ENCODE peak calls at places on chromosomes 3 and 15, in seven cellular contexts. H is lower leg skin, D is stomach, Y is cardiac fibroblast, E is heart right ventricle, C is ovary, A is A549. M is an unnamed sample.

GRCh38 chr15:41950505-41950904 is 21.9 kb downstream of the EHD4 start:
- DNase-seq in H (peak; percentile 81), D (no peak), Y (no peak), E (no peak), C (no peak), A (no peak), M (no peak)

GRCh38 chr3:146682176-146682575 is 77.0 kb upstream of the PLSCR5 start:
- DNase-seq in H (no peak), D (no peak), Y (peak; percentile 34), E (no peak), C (no peak), A (no peak), M (no peak)

GRCh38 chr3:143287403-143287802 is 167.8 kb downstream of the CHST2 start:
- DNase-seq in H (no peak), D (no peak), Y (peak; percentile 65), E (no peak), C (no peak), A (no peak), M (no peak)

GRCh38 chr3:196666001-196666867 is 26.7 kb downstream of the NRROS start:
- DNase-seq in H (no peak), D (no peak), Y (peak; percentile 72), E (no peak), C (no peak), A (peak; percentile 62), M (no peak)

GRCh38 chr3:76998555-76998954 is 41.3 kb upstream of the ROBO2 start:
- DNase-seq in H (no peak), D (no peak), Y (no peak), E (no peak), C (no peak), A (no peak), M (no peak)

GRCh38 chr3:110413807-110414748 is 657.5 kb upstream of the NECTIN3 start:
- DNase-seq in H (no peak), D (no peak), Y (peak; percentile 93), E (no peak), C (no peak), A (peak; percentile 12), M (no peak)

GRCh38 chr15:96314508-96314907 is 16.0 kb upstream of the NR2F2 start:
- DNase-seq in H (no peak), D (no peak), Y (no peak), E (no peak), C (no peak), A (no peak), M (no peak)

GRCh38 chr3:152400912-152401311 is 132.2 kb downstream of the MBNL1 start:
- DNase-seq in H (no peak), D (no peak), Y (peak; percentile 77), E (no peak), C (no peak), A (peak; percentile 40), M (no peak)

GRCh38 chr3:72224804-72225509 is 440.0 kb upstream of the PROK2 start:
- DNase-seq in H (no peak), D (no peak), Y (no peak), E (no peak), C (no peak), A (no peak), M (no peak)

DNA sequence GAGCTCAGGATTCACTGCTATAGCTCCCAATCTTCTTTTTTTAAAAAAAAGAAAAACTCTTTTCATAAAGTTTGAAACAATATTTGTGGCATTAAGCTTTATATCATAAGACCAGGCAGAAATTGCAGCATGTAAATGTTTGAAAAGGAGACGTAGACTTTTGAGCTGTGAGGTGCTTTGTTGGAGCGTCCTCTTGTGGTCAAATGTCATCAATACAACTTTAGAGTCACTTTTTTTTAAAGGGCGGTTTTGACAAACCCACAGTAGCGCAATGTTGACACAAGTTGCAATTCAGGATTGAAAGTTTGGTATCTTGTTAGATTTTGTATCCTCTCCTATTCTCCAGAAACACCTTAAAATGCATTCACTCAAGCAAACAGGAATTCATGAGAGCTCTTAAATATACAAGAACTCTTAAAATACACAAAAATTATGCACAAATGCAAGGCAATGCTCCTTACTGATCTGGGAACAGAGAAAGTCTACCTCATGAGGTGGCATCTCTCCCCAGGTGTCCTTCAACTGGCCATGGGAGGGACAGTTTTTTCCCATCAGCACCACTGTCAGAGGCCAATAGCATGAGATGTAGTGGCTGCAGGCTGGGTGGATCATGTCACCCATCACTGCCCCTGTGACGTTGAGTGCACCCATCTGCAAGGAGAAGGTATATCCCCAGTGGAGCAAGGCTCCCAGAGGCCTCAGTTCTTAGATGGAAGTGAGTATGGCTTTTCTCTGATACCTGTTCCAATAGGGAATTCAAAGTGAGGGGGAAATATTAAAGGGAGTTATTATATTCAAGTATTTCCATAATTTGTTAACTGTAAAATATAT is 70.7 kb downstream of the ANXA2 start:
- DNase-seq in H (no peak), D (no peak), Y (peak; percentile 78), E (peak; percentile 15), C (no peak), A (peak; percentile 67), M (no peak)
- H3K4me3 ChIP-seq in H (no peak overlapping the region), D (no peak overlapping the region), Y (no peak overlapping the region), E (no peak overlapping the region), C (no peak overlapping the region), A (no peak overlapping the region), M (no peak overlapping the region)

GRCh38 chr15:51692154-51692553 is 10.9 kb downstream of the SCG3 start:
- DNase-seq in H (no peak), D (no peak), Y (no peak), E (no peak), C (no peak), A (no peak), M (no peak)

GRCh38 chr15:51687565-51687964 is 6.3 kb downstream of the SCG3 start:
- DNase-seq in H (no peak), D (no peak), Y (no peak), E (no peak), C (no peak), A (no peak), M (no peak)

GRCh38 chr15:51688863-51689262 is 7.6 kb downstream of the SCG3 start:
- DNase-seq in H (no peak), D (no peak), Y (peak; percentile 10), E (no peak), C (no peak), A (peak; percentile 28), M (no peak)
- TF ChIP-seq CTCF in H (no peak), D (no peak), Y (peak; percentile 24), E (peak; percentile 35), C (no peak), A (no peak), M (peak; percentile 30)

GRCh38 chr15:43519207-43519606 is 1.8 kb downstream of the MAP1A start:
- DNase-seq in H (no peak), D (no peak), Y (no peak), E (no peak), C (no peak), A (no peak), M (no peak)

GRCh38 chr15:43520138-43520537 is 2.7 kb downstream of the MAP1A start:
- DNase-seq in H (no peak), D (no peak), Y (no peak), E (no peak), C (no peak), A (no peak), M (no peak)

GRCh38 chr15:43517354-43518072 is at the start of gene MAP1A:
- DNase-seq in H (no peak), D (no peak), Y (peak; percentile 43), E (peak; percentile 71), C (peak; percentile 66), A (no peak), M (no peak)

GRCh38 chr15:43516801-43517353 is 531 bp upstream of the MAP1A start:
- DNase-seq in H (no peak), D (no peak), Y (peak; percentile 61), E (no peak), C (no peak), A (no peak), M (no peak)

GRCh38 chr15:43518073-43518761 is 809 bp downstream of the MAP1A start:
- DNase-seq in H (no peak), D (no peak), Y (peak; percentile 25), E (peak; percentile 17), C (peak; percentile 47), A (no peak), M (no peak)
- H3K4me3 ChIP-seq in H (peak overlapping the region; percentile 13), D (peak overlapping the region; percentile 47), Y (peak overlapping the region; percentile 59), E (peak overlapping the region; percentile 62), C (peak overlapping the region; percentile 46), A (no peak overlapping the region), M (no peak overlapping the region)

DNA sequence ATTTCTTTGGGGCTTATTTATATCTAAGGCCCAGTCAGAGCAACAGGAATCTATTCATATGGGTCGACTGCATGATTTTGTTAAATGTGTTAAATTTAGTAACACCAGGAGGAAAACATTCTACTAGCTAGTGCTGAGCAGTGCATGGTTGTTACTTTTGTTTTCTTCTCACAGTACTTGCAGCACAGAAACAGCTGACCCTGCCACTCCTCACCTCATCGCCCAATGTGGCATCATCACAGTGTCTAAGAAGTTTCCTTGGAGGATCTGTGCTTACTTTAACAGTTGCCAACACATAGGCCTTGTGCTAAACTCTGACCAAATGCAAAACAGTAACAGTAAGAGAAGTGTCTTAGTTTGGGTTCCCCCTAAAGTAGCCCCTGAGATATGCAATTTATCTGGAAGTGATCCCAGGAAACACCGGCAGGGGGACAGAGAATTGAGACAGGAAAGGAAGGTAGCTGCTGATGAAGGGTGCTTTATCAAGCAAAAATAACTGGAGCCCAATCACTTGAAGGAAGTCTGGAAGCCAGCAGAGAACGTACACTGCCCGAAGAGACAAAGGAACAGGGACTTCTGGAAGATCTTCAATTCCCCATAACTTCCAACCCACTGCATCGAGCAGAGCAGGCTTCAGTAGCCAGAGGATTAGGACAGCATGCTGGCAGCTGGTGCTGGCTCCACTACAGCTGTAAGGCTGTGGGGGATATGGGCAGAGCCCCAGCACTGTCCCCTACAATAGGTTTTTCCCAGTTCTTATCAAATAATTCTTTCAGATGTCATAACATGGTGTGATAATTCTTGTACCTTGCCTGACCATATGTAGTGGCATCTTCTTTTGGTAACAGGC is 36.0 kb upstream of the ULK4 start:
- DNase-seq in H (no peak), D (no peak), Y (peak; percentile 44), E (no peak), C (no peak), A (no peak), M (no peak)
- TF ChIP-seq CTCF in H (no peak), D (peak; percentile 29), Y (peak; percentile 62), E (peak; percentile 58), C (no peak), A (no peak), M (peak; percentile 36)

GRCh38 chr15:34436126-34436955 is 1.3 kb downstream of the GOLGA8A start:
- DNase-seq in H (no peak), D (no peak), Y (peak; percentile 7), E (no peak), C (no peak), A (no peak), M (no peak)
- H3K4me3 ChIP-seq in H (peak overlapping the region; percentile 33), D (peak overlapping the region; percentile 81), Y (peak overlapping the region; percentile 59), E (peak overlapping the region; percentile 68), C (peak overlapping the region; percentile 51), A (peak overlapping the region; percentile 46), M (peak overlapping the region; percentile 80)

GRCh38 chr3:87307805-87308204 is 31.4 kb upstream of the POU1F1 start:
- DNase-seq in H (no peak), D (no peak), Y (no peak), E (no peak), C (no peak), A (no peak), M (no peak)
- TF ChIP-seq CTCF in H (no peak), D (no peak), Y (peak; percentile 38), E (no peak), C (no peak), A (no peak), M (peak; percentile 34)

GRCh38 chr3:62319570-62320243 is 53.6 kb downstream of the FEZF2 start:
- DNase-seq in H (no peak), D (no peak), Y (no peak), E (no peak), C (no peak), A (no peak), M (no peak)
- H3K4me3 ChIP-seq in H (no peak overlapping the region), D (peak overlapping the region; percentile 55), Y (peak overlapping the region; percentile 68), E (peak overlapping the region; percentile 67), C (peak overlapping the region; percentile 45), A (peak overlapping the region; percentile 68), M (no peak overlapping the region)

M was measured in GM12864.